ENCODE peak calls at places on chromosome 6, in eight cellular contexts. Q, P, R, B, X, J, Z and G are unnamed samples.
A peak's percentile ranks its signal among the peaks of the same experiment; 100 is the strongest.

GRCh38 chr6:19121516-19121915 is 715.7 kb upstream of the ID4 start:
- DNase-seq in Q (no peak), B (no peak), X (no peak), J (no peak), R (no peak), P (no peak), Z (no peak), G (no peak)

GRCh38 chr6:107936162-107936909 is 21.7 kb downstream of the SEC63 start:
- DNase-seq in R (no peak), P (no peak), Q (no peak), Z (no peak), X (no peak), B (no peak), J (no peak), G (no peak)

GRCh38 chr6:23647045-23647444 is 479.0 kb upstream of the NRSN1 start:
- DNase-seq in R (no peak), B (no peak), Q (no peak), X (no peak), J (no peak), Z (no peak), P (no peak), G (no peak)

GRCh38 chr6:71982385-71982784 is 96.0 kb downstream of the RIMS1 start:
- DNase-seq in J (peak; percentile 45), X (no peak), Z (no peak), R (no peak), P (no peak), Q (no peak), B (no peak), G (no peak)

GRCh38 chr6:16851044-16851540 is 89.8 kb upstream of the ATXN1 start:
- DNase-seq in Q (no peak), B (no peak), X (no peak), J (no peak), P (no peak), Z (no peak), R (no peak), G (no peak)

GRCh38 chr6:46867411-46867810 is 54.3 kb downstream of the ADGRF5 start:
- DNase-seq in Q (no peak), P (no peak), Z (no peak), R (no peak), X (no peak), B (no peak), J (peak; percentile 30), G (no peak)

GRCh38 chr6:105136433-105137350 is 43.1 kb downstream of the POPDC3 start:
- DNase-seq in J (peak; percentile 61), Q (peak; percentile 55), R (no peak), B (peak; percentile 38), X (peak; percentile 17), Z (no peak), P (no peak), G (peak; percentile 23)

GRCh38 chr6:151087861-151088598 is 151.7 kb upstream of the AKAP12 start:
- DNase-seq in R (no peak), Q (no peak), P (no peak), Z (no peak), J (no peak), B (no peak), X (no peak), G (no peak)

GRCh38 chr6:119978274-119978889 is 628.8 kb upstream of the MAN1A1 start:
- DNase-seq in B (no peak), Z (no peak), P (no peak), R (no peak), Q (no peak), J (no peak), X (no peak), G (no peak)

GRCh38 chr6:129895692-129896091 is 34.6 kb upstream of the TMEM244 start:
- DNase-seq in X (no peak), P (no peak), Z (no peak), B (no peak), R (no peak), Q (no peak), J (no peak), G (no peak)

GRCh38 chr6:154485784-154486183 is 24.7 kb downstream of the CNKSR3 start:
- DNase-seq in B (no peak), J (no peak), P (no peak), X (no peak), Z (no peak), R (no peak), Q (no peak), G (no peak)

GRCh38 chr6:89071036-89071435 is 9.5 kb upstream of the PNRC1 start:
- DNase-seq in Q (no peak), J (no peak), B (no peak), R (no peak), Z (no peak), X (no peak), P (no peak), G (no peak)

GRCh38 chr6:91031581-91031980 is 444.7 kb upstream of the MAP3K7 start:
- DNase-seq in J (no peak), B (no peak), X (no peak), Q (no peak), Z (no peak), P (no peak), R (no peak), G (no peak)

GRCh38 chr6:25229671-25230321 is 49.4 kb upstream of the CARMIL1 start:
- DNase-seq in P (no peak), J (peak; percentile 65), R (no peak), X (no peak), Z (no peak), Q (no peak), B (no peak), G (no peak)

GRCh38 chr6:170232186-170233002 is 58.5 kb downstream of the DLL1 start:
- DNase-seq in Z (no peak), B (no peak), R (no peak), J (no peak), X (no peak), Q (no peak), P (no peak), G (no peak)

GRCh38 chr6:159031826-159032225 is 13.0 kb downstream of the TAGAP start:
- DNase-seq in Z (no peak), J (no peak), X (no peak), P (no peak), B (no peak), Q (no peak), R (no peak), G (no peak)

GRCh38 chr6:75815756-75816155 is 66.7 kb downstream of the MYO6 start:
- DNase-seq in R (no peak), P (no peak), J (no peak), X (no peak), B (no peak), Q (no peak), Z (no peak), G (no peak)

GRCh38 chr6:53378208-53378607 is 29.5 kb upstream of the ELOVL5 start:
- DNase-seq in B (no peak), Z (no peak), R (no peak), X (no peak), P (no peak), Q (no peak), J (no peak), G (no peak)

GRCh38 chr6:107320126-107320525 is 139.2 kb downstream of the PDSS2 start:
- DNase-seq in J (no peak), Z (no peak), Q (no peak), R (no peak), B (no peak), P (no peak), X (no peak), G (no peak)

GRCh38 chr6:44002591-44003344 is 124.5 kb downstream of the MRPL14 start:
- DNase-seq in B (peak; percentile 75), Z (peak; percentile 19), X (peak; percentile 65), J (no peak), R (peak; percentile 35), P (peak; percentile 32), Q (no peak), G (peak; percentile 59)

GRCh38 chr6:131951576-131952230 is 531 bp upstream of the CCN2 start:
- DNase-seq in Z (no peak), P (no peak), Q (no peak), R (no peak), X (no peak), J (peak; percentile 25), B (no peak), G (no peak)

GRCh38 chr6:34575326-34575725 is 19.2 kb upstream of the SPDEF start:
- DNase-seq in X (no peak), P (no peak), Z (no peak), J (no peak), R (no peak), Q (no peak), B (no peak), G (no peak)

GRCh38 chr6:15715851-15716250 is 53.0 kb upstream of the DTNBP1 start:
- DNase-seq in P (no peak), R (no peak), Z (no peak), J (no peak), Q (no peak), B (no peak), X (no peak), G (no peak)

GRCh38 chr6:161658216-161658615 is 384.4 kb upstream of the AGPAT4 start:
- DNase-seq in X (no peak), Z (no peak), B (no peak), Q (no peak), J (no peak), R (no peak), P (no peak), G (no peak)

GRCh38 chr6:16712931-16713484 is 48.3 kb downstream of the ATXN1 start:
- DNase-seq in J (peak; percentile 96), Z (no peak), P (no peak), Q (peak; percentile 57), B (peak; percentile 40), R (no peak), X (peak; percentile 44), G (no peak)

GRCh38 chr6:35025241-35026188 is 115.6 kb downstream of the TCP11 start:
- DNase-seq in Z (no peak), B (no peak), X (no peak), J (no peak), Q (no peak), R (no peak), P (no peak), G (no peak)

GRCh38 chr6:52300489-52300931 is 16.0 kb upstream of the MCM3 start:
- DNase-seq in P (no peak), J (no peak), B (no peak), Z (no peak), Q (no peak), X (no peak), R (no peak), G (no peak)